ENCODE peak calls at places on chromosomes 13 and 19, in nine cellular contexts. A is naive B cell, H is Right ventricle myocardium inferior, Q is AG09309, P is fibroblast of lung, N is progenitor cell of endocrine pancreas, E is AG08395, X is GM12892, W is GM03348. S is an unnamed sample.

GRCh38 chr13:44088911-44089851 is 209.5 kb downstream of the LACC1 start:
- DNase-seq in A (peak), H (no peak), Q (peak), P (no peak), N (no peak), E (no peak), X (no peak), W (no peak), S (peak)

GRCh38 chr13:110965038-110965754 is 50.3 kb upstream of the ANKRD10 start:
- DNase-seq in A (no peak), H (no peak), Q (peak), P (peak), N (no peak), E (no peak), X (no peak), W (no peak), S (peak)

GRCh38 chr19:45339629-45340028 is 921 bp upstream of the KLC3 start:
- DNase-seq in A (no peak), H (no peak), Q (no peak), P (no peak), N (no peak), E (no peak), X (no peak), W (no peak), S (no peak)

GRCh38 chr13:114161644-114162532 is 17.2 kb upstream of the CFAP97D2 start:
- DNase-seq in A (no peak), H (peak), Q (no peak), P (peak), N (no peak), E (peak), X (no peak), W (peak), S (no peak)

GRCh38 chr19:34173145-34173956 is 1.0 kb downstream of the LSM14A start:
- DNase-seq in A (peak), H (no peak), Q (no peak), P (peak), N (peak), E (peak), X (no peak), W (peak), S (peak)

GRCh38 chr13:90205911-90206310 is 1141.6 kb upstream of the MIR17HG start:
- DNase-seq in A (no peak), H (no peak), Q (no peak), P (no peak), N (no peak), E (no peak), X (no peak), W (no peak), S (no peak)

GRCh38 chr13:75740008-75740407 is 103.9 kb downstream of the LMO7 start:
- DNase-seq in A (no peak), H (no peak), Q (no peak), P (no peak), N (no peak), E (no peak), X (no peak), W (no peak), S (peak)

GRCh38 chr19:53912653-53913052 is 3.6 kb downstream of the CACNG7 start:
- DNase-seq in A (no peak), H (peak), Q (no peak), P (no peak), N (no peak), E (no peak), X (no peak), W (no peak), S (no peak)

GRCh38 chr19:17294051-17294891 is 9.0 kb downstream of the ABHD8 start:
- DNase-seq in A (no peak), H (no peak), Q (no peak), P (no peak), N (no peak), E (peak), X (peak), W (peak), S (no peak)

GRCh38 chr19:10620786-10621185 is 4.6 kb upstream of the SLC44A2 start:
- DNase-seq in A (no peak), H (no peak), Q (no peak), P (no peak), N (no peak), E (no peak), X (no peak), W (no peak), S (no peak)

GRCh38 chr19:642755-643727 is 3.4 kb downstream of the FGF22 start:
- DNase-seq in A (no peak), H (no peak), Q (no peak), P (no peak), N (no peak), E (no peak), X (no peak), W (no peak), S (no peak)

GRCh38 chr19:18339703-18340102 is 695 bp upstream of the PGPEP1 start:
- DNase-seq in A (no peak), H (no peak), Q (no peak), P (no peak), N (no peak), E (peak), X (no peak), W (peak), S (no peak)

GRCh38 chr19:58296086-58296485 is 9.1 kb upstream of the ERVK3-1 start:
- DNase-seq in A (no peak), H (no peak), Q (peak), P (no peak), N (no peak), E (peak), X (no peak), W (no peak), S (no peak)

GRCh38 chr19:16338470-16339360 is 14.1 kb downstream of the KLF2 start:
- DNase-seq in A (peak), H (no peak), Q (peak), P (peak), N (no peak), E (peak), X (peak), W (peak), S (peak)

GRCh38 chr19:2064395-2064787 is 13.3 kb upstream of the MKNK2 start:
- DNase-seq in A (no peak), H (no peak), Q (no peak), P (no peak), N (no peak), E (no peak), X (no peak), W (no peak), S (no peak)

GRCh38 chr19:5665781-5666513 is 14.4 kb downstream of the MICOS13 start:
- DNase-seq in A (no peak), H (no peak), Q (peak), P (peak), N (no peak), E (peak), X (no peak), W (peak), S (peak)

GRCh38 chr13:46341112-46341711 is 45.8 kb downstream of the RUBCNL start:
- DNase-seq in A (peak), H (no peak), Q (no peak), P (peak), N (no peak), E (peak), X (no peak), W (peak), S (peak)

GRCh38 chr19:1455336-1456120 is 5.6 kb downstream of the APC2 start:
- DNase-seq in A (no peak), H (no peak), Q (no peak), P (peak), N (no peak), E (peak), X (peak), W (peak), S (no peak)

GRCh38 chr19:14985133-14985532 is 5.5 kb upstream of the SLC1A6 start:
- DNase-seq in A (no peak), H (no peak), Q (no peak), P (no peak), N (no peak), E (no peak), X (no peak), W (no peak), S (no peak)

GRCh38 chr13:94950303-94950702 is 238.0 kb upstream of the SOX21 start:
- DNase-seq in A (no peak), H (no peak), Q (no peak), P (peak), N (no peak), E (no peak), X (no peak), W (peak), S (no peak)

GRCh38 chr13:111614009-111614408 is 293.6 kb downstream of the TEX29 start:
- DNase-seq in A (no peak), H (no peak), Q (no peak), P (no peak), N (no peak), E (no peak), X (no peak), W (no peak), S (no peak)

GRCh38 chr13:112141643-112142400 is 74.9 kb downstream of the SOX1 start:
- DNase-seq in A (no peak), H (no peak), Q (no peak), P (no peak), N (no peak), E (no peak), X (no peak), W (no peak), S (no peak)

GRCh38 chr19:6551607-6552450 is 21.0 kb downstream of the TNFSF9 start:
- DNase-seq in A (no peak), H (no peak), Q (no peak), P (no peak), N (peak), E (peak), X (peak), W (peak), S (no peak)

GRCh38 chr19:28594737-28595136 is 618.2 kb downstream of the UQCRFS1 start:
- DNase-seq in A (no peak), H (no peak), Q (no peak), P (no peak), N (no peak), E (no peak), X (no peak), W (no peak), S (no peak)

GRCh38 chr19:3061214-3062161 is 807 bp downstream of the TLE5 start:
- DNase-seq in A (peak), H (peak), Q (no peak), P (peak), N (no peak), E (peak), X (peak), W (peak), S (no peak)

GRCh38 chr19:42066075-42066754 is 3.8 kb downstream of the GRIK5 start:
- DNase-seq in A (no peak), H (no peak), Q (no peak), P (peak), N (no peak), E (peak), X (no peak), W (peak), S (no peak)

GRCh38 chr13:114248011-114248410 is 13.3 kb downstream of the CDC16 start:
- DNase-seq in A (no peak), H (no peak), Q (peak), P (no peak), N (no peak), E (peak), X (no peak), W (peak), S (no peak)

GRCh38 chr13:93700115-93700514 is 473.5 kb downstream of the GPC6 start:
- DNase-seq in A (no peak), H (no peak), Q (no peak), P (peak), N (no peak), E (no peak), X (no peak), W (no peak), S (peak)

GRCh38 chr13:102261809-102262208 is 140.0 kb downstream of the FGF14 start:
- DNase-seq in A (no peak), H (no peak), Q (no peak), P (peak), N (no peak), E (no peak), X (no peak), W (no peak), S (no peak)

GRCh38 chr19:4811328-4812131 is 20.0 kb downstream of the TICAM1 start:
- DNase-seq in A (peak), H (peak), Q (no peak), P (peak), N (peak), E (peak), X (peak), W (peak), S (peak)

GRCh38 chr13:95624020-95624419 is 20.5 kb downstream of the DZIP1 start:
- DNase-seq in A (no peak), H (no peak), Q (no peak), P (peak), N (no peak), E (peak), X (no peak), W (peak), S (peak)

GRCh38 chr13:29519921-29520320 is 75.6 kb downstream of the SLC7A1 start:
- DNase-seq in A (no peak), H (no peak), Q (no peak), P (no peak), N (no peak), E (no peak), X (no peak), W (no peak), S (no peak)

GRCh38 chr13:44403720-44404063 is 30.1 kb downstream of the SERP2 start:
- DNase-seq in A (no peak), H (no peak), Q (no peak), P (no peak), N (no peak), E (no peak), X (no peak), W (no peak), S (no peak)

GRCh38 chr19:56341948-56342347 is 27.3 kb upstream of the ZSCAN5A start:
- DNase-seq in A (no peak), H (no peak), Q (no peak), P (no peak), N (no peak), E (no peak), X (no peak), W (no peak), S (no peak)